ENCODE peak calls at places on chromosomes 11 and 22, in nine cellular contexts. R is left kidney; I is COR-L47; P is cerebellum; H is astrocyte of the cerebellum; K is effector memory CD4-positive, alpha-beta T cell; M is AG04450; G is activated CD8-positive, alpha-beta memory T cell treated with anti-CD3 and anti-CD28 coated beads for 48 hours; Q is GM20000. Y is an unnamed sample.

GRCh38 chr11:46611526-46612304 is 5.3 kb downstream of the HARBI1 start:
- DNase-seq in P (no peak), Q (no peak), H (no peak), K (no peak), R (no peak), G (no peak), I (no peak), M (no peak), Y (no peak)

GRCh38 chr11:109140426-109140825 is 281.6 kb upstream of the C11orf87 start:
- DNase-seq in G (no peak), Q (no peak), R (no peak), P (no peak), K (no peak), M (no peak), H (no peak), I (no peak), Y (no peak)

GRCh38 chr22:48712558-48712957 is 1115.1 kb downstream of the BRD1 start:
- DNase-seq in K (no peak), R (no peak), Q (no peak), M (no peak), I (no peak), P (no peak), G (no peak), H (no peak), Y (no peak)

GRCh38 chr11:64355078-64355940 is 3.7 kb upstream of the RPS6KA4 start:
- DNase-seq in P (peak), K (no peak), R (peak), M (peak), H (peak), I (peak), Q (peak), G (peak), Y (peak)

GRCh38 chr11:45664376-45665205 is 831 bp downstream of the CHST1 start:
- DNase-seq in Q (no peak), I (no peak), H (no peak), P (no peak), M (no peak), R (peak), K (no peak), G (no peak), Y (no peak)

GRCh38 chr22:45688606-45689080 is 17.0 kb downstream of the ATXN10 start:
- DNase-seq in R (no peak), P (no peak), M (peak), Q (no peak), I (no peak), H (peak), G (no peak), K (no peak), Y (no peak)

GRCh38 chr11:69317401-69318092 is 23.6 kb downstream of the MYEOV start:
- DNase-seq in P (no peak), R (no peak), Q (no peak), G (no peak), I (no peak), H (peak), K (no peak), M (no peak), Y (no peak)

GRCh38 chr11:76919887-76920746 is 59.4 kb downstream of the ACER3 start:
- DNase-seq in G (peak), Q (peak), H (peak), P (peak), R (peak), I (peak), M (peak), K (peak), Y (peak)

GRCh38 chr11:60972182-60973030 is 926 bp downstream of the CD6 start:
- DNase-seq in I (no peak), G (no peak), K (no peak), H (no peak), Q (no peak), M (no peak), P (no peak), R (no peak), Y (no peak)

GRCh38 chr11:121533556-121534050 is 80.8 kb upstream of the SORL1-AS1 start:
- DNase-seq in G (no peak), H (no peak), Q (no peak), M (no peak), I (no peak), K (no peak), R (no peak), P (peak), Y (no peak)

GRCh38 chr11:17351510-17352176 is at the start of gene NCR3LG1:
- DNase-seq in G (no peak), Q (peak), K (peak), H (no peak), P (peak), M (peak), I (peak), R (peak), Y (peak)

GRCh38 chr11:126303623-126304456 is at the start of gene DCPS:
- DNase-seq in R (peak), K (peak), M (peak), H (peak), P (peak), Q (peak), I (peak), G (peak), Y (peak)

GRCh38 chr11:35549787-35550186 is 24.4 kb upstream of the PAMR1 start:
- DNase-seq in G (no peak), M (peak), P (no peak), I (no peak), K (no peak), Q (no peak), H (peak), R (peak), Y (no peak)

GRCh38 chr11:69360606-69361005 is 66.7 kb downstream of the MYEOV start:
- DNase-seq in M (no peak), R (no peak), H (no peak), K (no peak), Q (no peak), G (no peak), P (no peak), I (no peak), Y (no peak)

GRCh38 chr11:6531267-6531752 is 34.2 kb downstream of the DNHD1 start:
- DNase-seq in R (peak), H (peak), I (no peak), K (no peak), M (no peak), G (no peak), Q (peak), P (peak), Y (peak)

GRCh38 chr11:85783758-85784157 is 27.2 kb downstream of the SYTL2 start:
- DNase-seq in G (no peak), H (no peak), R (no peak), Q (no peak), K (no peak), I (no peak), P (peak), M (no peak), Y (no peak)

GRCh38 chr11:46534713-46535112 is 59.1 kb downstream of the AMBRA1 start:
- DNase-seq in M (no peak), P (no peak), R (no peak), H (no peak), Q (no peak), K (no peak), I (no peak), G (no peak), Y (no peak)

GRCh38 chr11:35337136-35337918 is 82.0 kb downstream of the SLC1A2 start:
- DNase-seq in R (no peak), Q (no peak), K (no peak), I (no peak), G (no peak), P (no peak), H (peak), M (peak), Y (no peak)

GRCh38 chr11:60834742-60835141 is 7.2 kb upstream of the CCDC86 start:
- DNase-seq in I (no peak), K (no peak), P (no peak), H (no peak), Q (no peak), G (no peak), M (no peak), R (no peak), Y (no peak)

GRCh38 chr22:45200862-45201511 is 37.3 kb downstream of the NUP50 start:
- DNase-seq in M (peak), R (no peak), K (no peak), P (no peak), I (no peak), Q (peak), G (no peak), H (peak), Y (no peak)

GRCh38 chr11:36292311-36292722 is 3.1 kb upstream of the COMMD9 start:
- DNase-seq in P (peak), Q (peak), H (no peak), G (no peak), M (no peak), I (no peak), K (no peak), R (peak), Y (peak)

GRCh38 chr22:38038890-38039812 is 18.1 kb upstream of the PICK1 start:
- DNase-seq in P (no peak), K (no peak), H (no peak), M (no peak), G (no peak), R (peak), I (no peak), Q (no peak), Y (no peak)

GRCh38 chr11:114133548-114134329 is 74.2 kb downstream of the ZBTB16 start:
- DNase-seq in G (no peak), Q (no peak), I (no peak), H (peak), K (no peak), M (no peak), R (peak), P (no peak), Y (no peak)

GRCh38 chr22:42217752-42218280 is 52.6 kb downstream of the TCF20 start:
- DNase-seq in R (no peak), I (no peak), M (no peak), G (no peak), K (no peak), Q (no peak), P (no peak), H (no peak), Y (no peak)

GRCh38 chr11:131579932-131580387 is 209.5 kb downstream of the NTM start:
- DNase-seq in P (no peak), M (no peak), G (no peak), R (peak), I (no peak), Q (peak), K (no peak), H (peak), Y (peak)

GRCh38 chr11:121661796-121662508 is 209.2 kb upstream of the SORL1-AS1 start:
- DNase-seq in Q (no peak), R (no peak), G (no peak), P (peak), H (no peak), M (peak), I (no peak), K (no peak), Y (no peak)

GRCh38 chr22:23089010-23089409 is 18.7 kb downstream of the GNAZ start:
- DNase-seq in G (no peak), Q (no peak), P (no peak), R (no peak), M (no peak), H (no peak), K (no peak), I (no peak), Y (no peak)

GRCh38 chr22:20656902-20657836 is 116.7 kb upstream of the SERPIND1 start:
- DNase-seq in I (no peak), K (no peak), Q (no peak), P (no peak), M (no peak), G (no peak), H (no peak), R (peak), Y (no peak)

Y was measured in GM10248.